ENCODE peak calls at places on chromosomes 7 and 10, in six cellular contexts. One of them, this sample, is unnamed.

GRCh38 chr10:119449760-119450461 is 92.6 kb downstream of the RGS10 start:
- DNase-seq in EL: peak
- DNase-seq in C1 segment of cervical spinal cord: peak
- DNase-seq in neural progenitor cell: no peak
- DNase-seq in LoVo: no peak
- DNase-seq in mucosa of gallbladder: peak
- DNase-seq in this sample: no peak

GRCh38 chr7:17444673-17445072 is 146.2 kb downstream of the AHR start:
- DNase-seq in EL: peak
- DNase-seq in mucosa of gallbladder: peak
- DNase-seq in LoVo: peak
- DNase-seq in C1 segment of cervical spinal cord: no peak
- DNase-seq in neural progenitor cell: no peak
- DNase-seq in this sample: no peak

GRCh38 chr10:14616465-14616864 is 158.2 kb downstream of the FAM107B start:
- DNase-seq in neural progenitor cell: peak
- DNase-seq in EL: no peak
- DNase-seq in mucosa of gallbladder: no peak
- DNase-seq in LoVo: no peak
- DNase-seq in C1 segment of cervical spinal cord: no peak
- DNase-seq in this sample: no peak

GRCh38 chr10:123103944-123104343 is 31.8 kb upstream of the HMX3 start:
- DNase-seq in neural progenitor cell: no peak
- DNase-seq in LoVo: peak
- DNase-seq in EL: no peak
- DNase-seq in mucosa of gallbladder: no peak
- DNase-seq in C1 segment of cervical spinal cord: no peak
- DNase-seq in this sample: no peak

GRCh38 chr10:22321831-22322662 is 1.1 kb downstream of the BMI1 start:
- DNase-seq in neural progenitor cell: peak
- DNase-seq in C1 segment of cervical spinal cord: no peak
- DNase-seq in EL: peak
- DNase-seq in mucosa of gallbladder: no peak
- DNase-seq in LoVo: no peak
- DNase-seq in this sample: no peak

GRCh38 chr10:5023126-5023701 is 19.6 kb upstream of the AKR1C2 start:
- DNase-seq in EL: no peak
- DNase-seq in neural progenitor cell: no peak
- DNase-seq in LoVo: peak
- DNase-seq in C1 segment of cervical spinal cord: no peak
- DNase-seq in mucosa of gallbladder: no peak
- DNase-seq in this sample: no peak

GRCh38 chr7:115449689-115450088 is 527.8 kb downstream of the MDFIC start:
- DNase-seq in EL: no peak
- DNase-seq in C1 segment of cervical spinal cord: no peak
- DNase-seq in neural progenitor cell: no peak
- DNase-seq in mucosa of gallbladder: no peak
- DNase-seq in LoVo: no peak
- DNase-seq in this sample: no peak

GRCh38 chr7:155298834-155299538 is 1.3 kb downstream of the INSIG1 start:
- DNase-seq in EL: peak
- DNase-seq in mucosa of gallbladder: peak
- DNase-seq in LoVo: peak
- DNase-seq in C1 segment of cervical spinal cord: peak
- DNase-seq in neural progenitor cell: peak
- DNase-seq in this sample: peak

GRCh38 chr7:33762903-33763295 is 142.4 kb upstream of the BMPER start:
- DNase-seq in neural progenitor cell: no peak
- DNase-seq in EL: no peak
- DNase-seq in C1 segment of cervical spinal cord: no peak
- DNase-seq in LoVo: no peak
- DNase-seq in mucosa of gallbladder: no peak
- DNase-seq in this sample: no peak

GRCh38 chr10:60781678-60782077 is 3.4 kb downstream of the CDK1 start:
- DNase-seq in neural progenitor cell: no peak
- DNase-seq in mucosa of gallbladder: no peak
- DNase-seq in LoVo: no peak
- DNase-seq in EL: no peak
- DNase-seq in C1 segment of cervical spinal cord: no peak
- DNase-seq in this sample: no peak

GRCh38 chr7:136184719-136185118 is 207.6 kb upstream of the MTPN start:
- DNase-seq in LoVo: no peak
- DNase-seq in neural progenitor cell: no peak
- DNase-seq in EL: no peak
- DNase-seq in mucosa of gallbladder: no peak
- DNase-seq in C1 segment of cervical spinal cord: no peak
- DNase-seq in this sample: no peak

GRCh38 chr10:48456361-48456804 is 148.5 kb downstream of the ARHGAP22 start:
- DNase-seq in mucosa of gallbladder: peak
- DNase-seq in C1 segment of cervical spinal cord: no peak
- DNase-seq in neural progenitor cell: no peak
- DNase-seq in EL: no peak
- DNase-seq in LoVo: no peak
- DNase-seq in this sample: no peak

GRCh38 chr10:14048930-14049613 is 281.7 kb downstream of the FRMD4A start:
- DNase-seq in EL: no peak
- DNase-seq in C1 segment of cervical spinal cord: no peak
- DNase-seq in neural progenitor cell: no peak
- DNase-seq in mucosa of gallbladder: no peak
- DNase-seq in LoVo: no peak
- DNase-seq in this sample: no peak

GRCh38 chr7:80488406-80488805 is 23.5 kb downstream of the GNAT3 start:
- DNase-seq in C1 segment of cervical spinal cord: no peak
- DNase-seq in neural progenitor cell: no peak
- DNase-seq in mucosa of gallbladder: no peak
- DNase-seq in LoVo: no peak
- DNase-seq in EL: no peak
- DNase-seq in this sample: no peak

GRCh38 chr7:83159731-83160130 is 3.0 kb downstream of the PCLO start:
- DNase-seq in mucosa of gallbladder: no peak
- DNase-seq in neural progenitor cell: no peak
- DNase-seq in LoVo: no peak
- DNase-seq in C1 segment of cervical spinal cord: no peak
- DNase-seq in EL: no peak
- DNase-seq in this sample: no peak

GRCh38 chr10:5447071-5447470 is 34.7 kb downstream of the NET1 start:
- DNase-seq in C1 segment of cervical spinal cord: no peak
- DNase-seq in EL: peak
- DNase-seq in mucosa of gallbladder: no peak
- DNase-seq in neural progenitor cell: no peak
- DNase-seq in LoVo: peak
- DNase-seq in this sample: no peak

GRCh38 chr7:29926216-29926615 is 63.4 kb downstream of the SCRN1 start:
- DNase-seq in LoVo: no peak
- DNase-seq in mucosa of gallbladder: no peak
- DNase-seq in C1 segment of cervical spinal cord: no peak
- DNase-seq in neural progenitor cell: no peak
- DNase-seq in EL: no peak
- DNase-seq in this sample: no peak

GRCh38 chr10:132939957-132940790 is 2.2 kb downstream of the CFAP46 start:
- DNase-seq in mucosa of gallbladder: peak
- DNase-seq in neural progenitor cell: peak
- DNase-seq in EL: peak
- DNase-seq in LoVo: peak
- DNase-seq in C1 segment of cervical spinal cord: peak
- DNase-seq in this sample: no peak

GRCh38 chr7:1663243-1663642 is 6.8 kb upstream of the ELFN1 start:
- DNase-seq in C1 segment of cervical spinal cord: no peak
- DNase-seq in neural progenitor cell: no peak
- DNase-seq in EL: no peak
- DNase-seq in mucosa of gallbladder: no peak
- DNase-seq in LoVo: no peak
- DNase-seq in this sample: no peak

GRCh38 chr7:139769066-139769465 is 8.7 kb downstream of the HIPK2 start:
- DNase-seq in mucosa of gallbladder: no peak
- DNase-seq in LoVo: no peak
- DNase-seq in C1 segment of cervical spinal cord: no peak
- DNase-seq in EL: no peak
- DNase-seq in neural progenitor cell: no peak
- DNase-seq in this sample: no peak

GRCh38 chr10:29591416-29591968 is 43.3 kb downstream of the SVIL start:
- DNase-seq in C1 segment of cervical spinal cord: no peak
- DNase-seq in EL: no peak
- DNase-seq in mucosa of gallbladder: no peak
- DNase-seq in LoVo: no peak
- DNase-seq in neural progenitor cell: no peak
- DNase-seq in this sample: no peak

GRCh38 chr7:138891446-138891810 is 89.8 kb downstream of the KIAA1549 start:
- DNase-seq in mucosa of gallbladder: no peak
- DNase-seq in EL: peak
- DNase-seq in C1 segment of cervical spinal cord: no peak
- DNase-seq in LoVo: no peak
- DNase-seq in neural progenitor cell: no peak
- DNase-seq in this sample: no peak